ENCODE peak calls at places on chromosomes 6 and 20, in eight cellular contexts. B is mammary epithelial cell, W is tibial nerve, F is adrenal gland, Q is fibroblast of lung, L is neuronal stem cell, X is spleen, H is body of pancreas. A is an unnamed sample.

GRCh38 chr6:73521351-73522254 is 771 bp upstream of the EEF1A1 start:
- DNase-seq in B (peak; percentile 80), W (peak; percentile 62), F (peak; percentile 47), Q (peak; percentile 85), L (no peak), X (peak; percentile 96), H (peak; percentile 79), A (peak; percentile 95)

GRCh38 chr6:42239736-42240375 is 22.2 kb upstream of the MRPS10 start:
- DNase-seq in B (peak; percentile 81), W (no peak), F (peak; percentile 29), Q (peak; percentile 69), L (no peak), X (no peak), H (no peak), A (peak; percentile 83)

GRCh38 chr20:25281541-25281991 is 33.7 kb downstream of the PYGB start:
- DNase-seq in B (no peak), W (no peak), F (peak; percentile 68), Q (no peak), L (no peak), X (peak; percentile 86), H (no peak), A (no peak)

GRCh38 chr20:10565922-10566897 is 107.6 kb downstream of the JAG1 start:
- DNase-seq in B (no peak), W (no peak), F (no peak), Q (no peak), L (no peak), X (no peak), H (no peak), A (no peak)

GRCh38 chr20:25247100-25247665 is 702 bp upstream of the PYGB start:
- DNase-seq in B (peak; percentile 59), W (peak; percentile 75), F (peak; percentile 82), Q (peak; percentile 56), L (peak; percentile 58), X (no peak), H (peak; percentile 80), A (peak; percentile 83)

GRCh38 chr6:101126501-101126900 is 245.4 kb upstream of the ASCC3 start:
- DNase-seq in B (no peak), W (no peak), F (no peak), Q (no peak), L (no peak), X (no peak), H (no peak), A (no peak)

GRCh38 chr6:157840776-157841175 is 17.7 kb downstream of the SNX9 start:
- DNase-seq in B (peak; percentile 68), W (no peak), F (no peak), Q (peak; percentile 72), L (no peak), X (no peak), H (no peak), A (peak; percentile 73)

GRCh38 chr20:48069626-48070025 is 284.3 kb upstream of the SULF2 start:
- DNase-seq in B (no peak), W (no peak), F (no peak), Q (no peak), L (no peak), X (no peak), H (no peak), A (no peak)

GRCh38 chr20:23092861-23093543 is 6.9 kb upstream of the CD93 start:
- DNase-seq in B (no peak), W (no peak), F (no peak), Q (no peak), L (no peak), X (no peak), H (no peak), A (no peak)

GRCh38 chr20:49405062-49405683 is 77.3 kb downstream of the KCNB1 start:
- DNase-seq in B (no peak), W (no peak), F (no peak), Q (no peak), L (no peak), X (no peak), H (no peak), A (no peak)

GRCh38 chr6:169520104-169520503 is 181.7 kb downstream of the WDR27 start:
- DNase-seq in B (no peak), W (no peak), F (no peak), Q (peak; percentile 55), L (no peak), X (no peak), H (no peak), A (peak; percentile 77)

GRCh38 chr20:48155231-48155630 is 369.9 kb upstream of the SULF2 start:
- DNase-seq in B (no peak), W (no peak), F (peak; percentile 61), Q (no peak), L (no peak), X (no peak), H (peak; percentile 45), A (no peak)

GRCh38 chr6:106082735-106083398 is 3.3 kb upstream of the PRDM1 start:
- DNase-seq in B (peak; percentile 83), W (no peak), F (no peak), Q (peak; percentile 85), L (no peak), X (no peak), H (no peak), A (peak; percentile 92)

GRCh38 chr6:140921366-140922226 is 1211.1 kb upstream of the GJE1 start:
- DNase-seq in B (peak; percentile 89), W (no peak), F (peak; percentile 54), Q (peak; percentile 88), L (peak; percentile 8), X (no peak), H (peak; percentile 34), A (peak; percentile 85)

GRCh38 chr6:167337675-167338449 is 13.0 kb downstream of the TTLL2 start:
- DNase-seq in B (no peak), W (no peak), F (no peak), Q (no peak), L (no peak), X (no peak), H (no peak), A (no peak)

GRCh38 chr20:24534282-24534681 is 64.9 kb downstream of the SYNDIG1 start:
- DNase-seq in B (no peak), W (no peak), F (no peak), Q (no peak), L (no peak), X (no peak), H (no peak), A (no peak)

GRCh38 chr6:167398214-167399050 is 73.5 kb downstream of the TTLL2 start:
- DNase-seq in B (no peak), W (no peak), F (no peak), Q (no peak), L (no peak), X (peak; percentile 51), H (no peak), A (no peak)

DNA sequence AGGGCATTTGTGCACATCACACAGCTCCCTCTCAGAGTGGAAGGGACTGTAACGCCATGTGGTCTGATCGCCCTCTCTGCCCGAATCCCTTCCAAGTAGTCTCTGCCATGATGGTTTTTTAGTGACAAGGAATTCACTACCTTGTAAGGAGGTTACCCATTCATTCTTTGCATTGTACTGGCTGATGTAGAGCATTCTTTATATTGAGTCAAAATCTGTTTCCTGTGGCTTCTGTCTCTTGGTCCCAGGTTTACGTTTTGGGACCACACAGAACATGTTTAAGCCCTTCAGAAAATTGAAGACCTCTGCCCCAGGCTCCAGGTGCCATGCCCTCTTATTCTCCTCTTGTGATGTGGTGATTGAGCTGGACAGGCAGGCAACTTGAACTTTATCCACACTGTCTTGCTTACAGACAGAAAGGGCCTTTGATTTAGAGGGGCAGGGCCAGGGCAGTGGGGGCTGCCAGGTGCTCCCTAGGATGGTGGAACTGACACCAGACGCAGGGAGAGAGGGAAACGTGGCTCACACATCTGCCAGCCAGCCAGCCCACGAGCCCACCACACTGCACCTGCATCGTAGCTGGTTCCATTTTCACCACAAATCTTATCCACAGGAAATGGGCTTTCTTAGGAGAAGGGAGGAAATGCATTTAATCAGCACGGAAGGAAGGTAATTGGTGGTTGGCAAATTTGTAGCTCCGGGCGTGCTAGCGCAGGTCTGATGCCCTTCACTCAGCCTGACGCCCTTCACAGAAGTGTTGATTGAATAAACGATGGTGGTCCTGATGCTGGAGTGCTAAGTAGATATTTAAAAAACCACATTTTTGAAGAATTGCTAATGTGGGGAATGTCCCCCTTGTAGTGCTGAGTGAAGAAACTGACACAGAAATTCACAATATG is 78.2 kb downstream of the TCP11 start:
- DNase-seq in B (no peak), W (no peak), F (no peak), Q (no peak), L (no peak), X (peak; percentile 38), H (no peak), A (no peak)
- H3K36me3 ChIP-seq in B (peaks cover 2% of the 10 kb centered on the region), W (peaks cover 11% of the 10 kb centered on the region), F (no peaks in the 10 kb centered on the region), Q (peaks cover 4% of the 10 kb centered on the region), L (peaks cover 5% of the 10 kb centered on the region), X (peaks cover 62% of the 10 kb centered on the region), H (peaks cover 9% of the 10 kb centered on the region), A (no peaks in the 10 kb centered on the region)

DNA sequence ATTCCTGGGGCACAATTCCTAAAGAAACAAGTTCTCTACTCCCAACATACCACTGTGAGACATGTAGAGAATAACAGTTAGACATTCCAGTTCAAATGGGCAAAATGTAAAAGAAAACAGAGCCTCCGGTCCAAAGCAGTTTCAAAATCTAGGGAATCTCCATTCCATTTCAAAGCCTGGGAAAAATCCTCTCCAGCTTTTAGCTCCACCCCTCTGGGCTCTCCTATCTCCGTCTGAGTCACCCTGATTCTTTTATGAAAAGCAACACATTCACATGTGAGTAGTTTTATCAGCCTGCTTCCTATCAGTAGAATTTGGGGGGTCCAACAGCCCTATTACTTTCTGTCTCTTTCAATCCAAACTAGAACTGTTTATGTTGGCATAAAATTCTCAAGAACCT is 3.7 kb downstream of the CSNK2A1 start:
- DNase-seq in B (peak; percentile 62), W (peak; percentile 9), F (no peak), Q (peak; percentile 73), L (no peak), X (no peak), H (peak; percentile 22), A (peak; percentile 87)
- H3K4me1 ChIP-seq in B (peaks cover 31% of the 10 kb centered on the region), W (peaks cover 68% of the 10 kb centered on the region), F (peaks cover 60% of the 10 kb centered on the region), Q (peaks cover 2% of the 10 kb centered on the region), L (peaks cover 3% of the 10 kb centered on the region), X (peaks cover 42% of the 10 kb centered on the region), H (peaks cover 70% of the 10 kb centered on the region), A (peaks cover 21% of the 10 kb centered on the region)

GRCh38 chr20:34439168-34439567 is 76.1 kb downstream of the ITCH start:
- DNase-seq in B (no peak), W (no peak), F (no peak), Q (no peak), L (no peak), X (no peak), H (no peak), A (no peak)
- H3K36me3 ChIP-seq in B (peaks cover 33% of the 10 kb centered on the region), W (no peaks in the 10 kb centered on the region), F (peaks cover 7% of the 10 kb centered on the region), Q (peaks cover 4% of the 10 kb centered on the region), L (peaks cover 11% of the 10 kb centered on the region), X (peaks cover 57% of the 10 kb centered on the region), H (peaks cover 17% of the 10 kb centered on the region), A (peaks cover 60% of the 10 kb centered on the region)

DNA sequence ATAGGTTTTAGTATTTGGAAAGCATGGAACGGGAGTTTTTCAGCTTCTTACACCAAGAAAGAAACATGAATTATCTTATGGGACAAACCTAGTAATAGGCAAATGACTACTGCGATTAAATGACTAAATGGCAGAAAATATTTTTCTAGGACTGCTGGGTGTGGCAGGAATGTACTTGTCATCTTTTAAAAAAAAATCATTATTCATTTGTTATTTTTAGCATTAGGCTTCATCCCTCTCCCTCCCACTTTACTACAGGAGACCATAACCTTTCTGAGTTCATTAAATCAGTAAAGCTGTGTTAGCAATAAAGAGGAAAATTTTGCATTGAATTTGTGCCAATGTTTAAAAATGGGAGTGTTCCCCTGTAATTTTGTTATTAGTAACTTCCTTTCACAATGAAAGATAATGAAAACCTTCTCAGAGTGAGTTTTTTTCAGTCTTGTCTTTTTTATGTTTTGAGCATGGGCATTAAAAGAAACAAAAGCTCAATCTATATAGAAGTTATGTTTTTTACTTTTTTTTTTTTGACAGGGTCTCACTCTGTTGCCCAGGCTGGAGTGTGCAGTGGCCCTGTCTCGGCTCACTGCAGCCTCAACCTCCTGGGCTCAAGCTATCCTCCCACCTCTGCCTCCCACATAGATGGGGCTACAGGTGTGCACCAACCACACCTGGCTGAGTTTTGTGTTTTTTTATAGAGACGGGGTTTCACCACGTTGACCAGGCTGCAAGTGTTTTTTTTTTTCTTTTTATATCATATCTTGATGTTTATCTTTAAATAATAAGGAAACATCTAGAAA is 105.6 kb upstream of the CLDN20 start:
- DNase-seq in B (peak; percentile 40), W (no peak), F (no peak), Q (peak; percentile 62), L (no peak), X (no peak), H (no peak), A (peak; percentile 75)
- H3K4me1 ChIP-seq in B (peaks cover 18% of the 10 kb centered on the region), W (peaks cover 8% of the 10 kb centered on the region), F (peaks cover 6% of the 10 kb centered on the region), Q (peaks cover 12% of the 10 kb centered on the region), L (peaks cover 3% of the 10 kb centered on the region), X (no peaks in the 10 kb centered on the region), H (no peaks in the 10 kb centered on the region), A (peaks cover 32% of the 10 kb centered on the region)

A was measured in GM23248.